ENCODE peak calls at places on chromosomes 12 and 14, in eight cellular contexts. M is choroid plexus epithelial cell, F is bronchial epithelial cell, H is astrocyte of the spinal cord, Y is tibial nerve, X is dorsolateral prefrontal cortex, O is heart left ventricle, P is AG09309. L is an unnamed sample.

GRCh38 chr14:38128640-38129039 is 79.1 kb upstream of the SSTR1 start:
- DNase-seq in P (no peak), H (no peak), X (no peak), Y (no peak), M (no peak), O (no peak), F (no peak), L (no peak)

GRCh38 chr12:15186593-15186992 is 34.6 kb downstream of the RERG start:
- DNase-seq in F (no peak), M (no peak), Y (no peak), H (no peak), O (no peak), X (no peak), P (no peak), L (no peak)

GRCh38 chr12:53695148-53696138 is 19.6 kb upstream of the ATP5MC2 start:
- DNase-seq in O (no peak), P (no peak), F (peak), M (peak), X (no peak), Y (no peak), H (peak), L (no peak)

GRCh38 chr12:82857911-82858533 is 171.3 kb downstream of the TMTC2 start:
- DNase-seq in Y (no peak), H (no peak), F (peak), M (peak), P (no peak), O (no peak), X (no peak), L (no peak)

GRCh38 chr12:101243616-101244015 is 33.6 kb upstream of the SLC5A8 start:
- DNase-seq in P (no peak), H (no peak), F (no peak), O (no peak), Y (no peak), X (no peak), M (no peak), L (no peak)

GRCh38 chr12:109111775-109112491 is 4.5 kb upstream of the ACACB start:
- DNase-seq in H (peak), P (no peak), F (peak), Y (peak), X (peak), M (peak), O (peak), L (peak)

GRCh38 chr14:74392616-74393570 is 33.1 kb downstream of the SYNDIG1L start:
- DNase-seq in Y (no peak), H (no peak), O (no peak), F (no peak), M (no peak), X (no peak), P (no peak), L (no peak)

GRCh38 chr12:131097247-131098177 is 143.8 kb downstream of the ADGRD1 start:
- DNase-seq in F (no peak), Y (no peak), O (peak), H (no peak), P (no peak), X (peak), M (no peak), L (peak)

GRCh38 chr12:119208626-119209061 is 29.9 kb downstream of the HSPB8 start:
- DNase-seq in H (no peak), M (peak), Y (peak), O (peak), P (no peak), F (peak), X (peak), L (peak)

GRCh38 chr14:89801128-89801527 is 153.4 kb downstream of the EFCAB11 start:
- DNase-seq in M (no peak), O (no peak), P (no peak), H (no peak), F (peak), X (no peak), Y (no peak), L (no peak)

GRCh38 chr14:34368115-34368970 is 93.7 kb downstream of the SPTSSA start:
- DNase-seq in H (no peak), X (no peak), M (peak), O (no peak), Y (no peak), F (peak), P (peak), L (no peak)

GRCh38 chr12:64833928-64834327 is 9.5 kb downstream of the TBC1D30 start:
- DNase-seq in H (no peak), F (no peak), X (no peak), M (no peak), P (no peak), Y (no peak), O (no peak), L (no peak)

GRCh38 chr12:237026-237815 is 23.3 kb upstream of the SLC6A12 start:
- DNase-seq in H (no peak), X (no peak), O (peak), M (no peak), Y (no peak), P (no peak), F (no peak), L (no peak)

GRCh38 chr12:78343657-78344056 is 513.0 kb downstream of the NAV3 start:
- DNase-seq in X (no peak), M (no peak), H (no peak), Y (no peak), P (no peak), F (peak), O (no peak), L (no peak)

GRCh38 chr14:65879218-65880009 is 466.9 kb downstream of the FUT8 start:
- DNase-seq in F (peak), X (no peak), P (peak), Y (no peak), O (no peak), H (peak), M (peak), L (no peak)

GRCh38 chr12:123078114-123078465 is 72.8 kb downstream of the PITPNM2 start:
- DNase-seq in Y (no peak), P (no peak), X (peak), M (no peak), O (no peak), F (no peak), H (no peak), L (no peak)

GRCh38 chr12:66275040-66275439 is 27.3 kb upstream of the HELB start:
- DNase-seq in O (no peak), P (no peak), H (no peak), M (no peak), Y (no peak), X (no peak), F (no peak), L (no peak)

GRCh38 chr12:101792046-101792931 is 38.5 kb downstream of the GNPTAB start:
- DNase-seq in Y (no peak), F (peak), H (no peak), O (no peak), M (peak), X (no peak), P (no peak), L (no peak)

GRCh38 chr12:125228519-125229260 is 163.5 kb downstream of the AACS start:
- DNase-seq in O (no peak), P (no peak), H (no peak), M (no peak), X (no peak), Y (no peak), F (no peak), L (no peak)

GRCh38 chr12:5944688-5945070 is 380 bp downstream of the ANO2 start:
- DNase-seq in O (no peak), M (no peak), H (no peak), X (no peak), P (no peak), F (no peak), Y (no peak), L (no peak)

GRCh38 chr12:57869919-57870318 is 23.4 kb upstream of the CTDSP2 start:
- DNase-seq in O (no peak), X (no peak), Y (no peak), F (no peak), P (no peak), H (no peak), M (no peak), L (no peak)

GRCh38 chr12:128798543-128799341 is 25.0 kb downstream of the SLC15A4 start:
- DNase-seq in O (no peak), P (no peak), H (no peak), Y (no peak), X (no peak), M (peak), F (no peak), L (peak)

GRCh38 chr14:59299731-59300130 is 111.3 kb downstream of the DAAM1 start:
- DNase-seq in F (no peak), X (no peak), M (no peak), Y (no peak), P (no peak), H (no peak), O (no peak), L (no peak)

GRCh38 chr14:89325299-89325883 is 91.6 kb downstream of the FOXN3 start:
- DNase-seq in X (no peak), Y (no peak), F (no peak), M (no peak), P (no peak), H (no peak), O (no peak), L (no peak)

GRCh38 chr12:124875803-124876132 is 12.1 kb upstream of the SCARB1 start:
- DNase-seq in Y (no peak), O (no peak), H (no peak), F (no peak), P (no peak), X (no peak), M (no peak), L (no peak)

GRCh38 chr12:102682698-102683289 is 202.4 kb upstream of the IGF1 start:
- DNase-seq in P (no peak), H (no peak), Y (peak), O (no peak), X (no peak), M (no peak), F (no peak), L (no peak)

GRCh38 chr12:16530268-16530865 is 75.6 kb downstream of the LMO3 start:
- DNase-seq in H (no peak), X (no peak), Y (no peak), O (no peak), P (no peak), M (no peak), F (no peak), L (no peak)

GRCh38 chr14:32561520-32561919 is 232.4 kb downstream of the AKAP6 start:
- DNase-seq in X (no peak), F (no peak), M (peak), H (peak), Y (no peak), O (no peak), P (peak), L (no peak)

GRCh38 chr14:89418452-89418851 is 1.4 kb upstream of the FOXN3 start:
- DNase-seq in Y (no peak), O (no peak), P (no peak), H (no peak), X (no peak), F (no peak), M (no peak), L (no peak)

GRCh38 chr12:663293-663871 is at the start of gene NINJ2:
- DNase-seq in P (no peak), F (no peak), M (no peak), O (peak), Y (no peak), H (no peak), X (no peak), L (no peak)

GRCh38 chr12:32390572-32391219 is 8.7 kb upstream of the FGD4 start:
- DNase-seq in M (peak), H (peak), F (peak), Y (no peak), P (no peak), X (no peak), O (peak), L (peak)

GRCh38 chr12:109544955-109545531 is 28.3 kb downstream of the MMAB start:
- DNase-seq in H (no peak), F (peak), P (no peak), M (no peak), Y (no peak), X (no peak), O (no peak), L (no peak)

GRCh38 chr12:68962855-68963455 is 30.0 kb upstream of the CPM start:
- DNase-seq in P (peak), O (no peak), F (peak), X (no peak), H (no peak), Y (no peak), M (peak), L (no peak)

GRCh38 chr12:49335955-49336644 is 888 bp downstream of the C1QL4 start:
- DNase-seq in P (no peak), H (no peak), M (no peak), Y (no peak), X (no peak), O (no peak), F (no peak), L (no peak)

GRCh38 chr12:4441355-4442330 is 4.0 kb downstream of the FGF6 start:
- DNase-seq in O (no peak), Y (no peak), X (no peak), M (peak), F (no peak), P (no peak), H (peak), L (no peak)

GRCh38 chr14:80575763-80576162 is 364.5 kb upstream of the DIO2 start:
- DNase-seq in H (no peak), F (peak), Y (no peak), X (no peak), M (no peak), O (no peak), P (no peak), L (no peak)

GRCh38 chr12:91105807-91106206 is 5.5 kb downstream of the LUM start:
- DNase-seq in H (no peak), X (no peak), F (no peak), Y (no peak), M (no peak), P (no peak), O (no peak), L (no peak)

GRCh38 chr12:91106283-91106682 is 5.0 kb downstream of the LUM start:
- DNase-seq in X (no peak), H (no peak), F (no peak), O (no peak), Y (no peak), M (no peak), P (no peak), L (no peak)

GRCh38 chr12:91108196-91108595 is 3.1 kb downstream of the LUM start:
- DNase-seq in X (no peak), Y (no peak), M (no peak), F (no peak), P (no peak), H (no peak), O (no peak), L (no peak)

GRCh38 chr12:91103101-91103500 is 8.2 kb downstream of the LUM start:
- DNase-seq in O (no peak), F (no peak), X (no peak), H (no peak), M (no peak), Y (no peak), P (no peak), L (no peak)

DNA sequence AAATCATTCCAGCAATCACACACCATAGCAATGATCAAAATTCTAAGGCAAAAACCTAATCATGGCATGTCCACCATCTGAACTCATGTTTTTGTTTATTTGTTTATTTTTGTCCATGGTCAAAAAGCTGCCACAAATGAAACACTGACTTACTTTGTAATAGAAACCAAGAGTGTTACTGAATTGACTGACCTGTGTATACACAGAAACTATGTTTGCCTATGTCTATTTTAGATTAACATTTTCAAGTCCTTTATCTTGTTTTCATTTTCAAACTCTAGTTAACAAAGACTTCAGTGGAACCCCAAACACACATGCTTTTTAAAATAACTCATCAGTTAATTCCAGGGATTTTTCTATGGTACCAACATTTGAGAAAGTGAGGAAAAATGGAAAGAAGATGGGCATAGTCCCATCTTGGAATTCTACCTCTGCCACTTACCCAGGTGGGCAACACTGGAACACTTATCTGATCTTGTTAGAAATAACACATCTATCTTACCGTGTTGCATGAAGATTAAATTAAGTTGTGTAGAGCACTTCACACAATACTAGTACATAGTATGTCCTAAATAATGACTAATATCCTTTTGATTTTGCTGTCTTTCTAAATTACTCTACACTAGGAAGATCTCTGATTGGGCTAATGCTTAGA is 6.4 kb downstream of the LUM start:
- DNase-seq in X (no peak), F (no peak), P (no peak), O (no peak), Y (no peak), H (no peak), M (no peak), L (no peak)
- H3K4me3 ChIP-seq in X (no peak), F (no peak), P (no peak), O (peak), Y (no peak), H (no peak), M (no peak), L (peak)

GRCh38 chr12:104734541-104735075 is 223.5 kb downstream of the SLC41A2 start:
- DNase-seq in O (no peak), H (no peak), P (no peak), M (no peak), X (no peak), Y (no peak), F (no peak), L (no peak)

GRCh38 chr12:104730761-104731160 is 227.3 kb downstream of the SLC41A2 start:
- DNase-seq in M (no peak), P (no peak), X (no peak), F (no peak), O (no peak), H (no peak), Y (no peak), L (no peak)

GRCh38 chr12:104735801-104736200 is 222.3 kb downstream of the SLC41A2 start:
- DNase-seq in X (no peak), H (no peak), F (no peak), Y (no peak), O (no peak), M (no peak), P (no peak), L (no peak)

GRCh38 chr12:104736307-104736706 is 221.8 kb downstream of the SLC41A2 start:
- DNase-seq in H (peak), O (no peak), P (peak), X (no peak), M (peak), Y (no peak), F (no peak), L (no peak)

DNA sequence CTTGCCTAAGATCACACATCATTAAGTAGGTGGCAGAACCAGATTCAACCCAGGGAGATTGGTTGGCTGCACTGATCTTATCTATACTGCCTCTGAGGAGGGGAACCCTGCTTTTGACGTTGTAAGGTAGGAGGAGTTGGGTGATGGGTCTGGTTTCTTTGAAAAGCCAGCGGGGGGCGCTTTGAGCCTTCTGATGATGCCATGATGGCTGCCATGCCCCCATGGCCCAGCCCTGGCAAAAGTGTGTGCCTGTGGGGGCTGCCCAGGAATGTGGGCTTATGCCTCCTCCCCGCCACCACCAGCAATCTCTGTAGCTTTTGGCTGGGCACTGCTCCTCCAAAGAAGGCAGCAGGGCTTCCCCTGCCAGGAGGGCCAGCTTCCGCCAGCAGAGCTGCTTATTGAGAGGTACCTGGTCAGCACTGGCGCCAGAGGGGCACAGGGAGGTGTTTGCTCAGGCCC is 224.3 kb downstream of the SLC41A2 start:
- DNase-seq in X (no peak), P (no peak), F (no peak), H (no peak), M (no peak), Y (no peak), O (no peak), L (peak)
- TF ChIP-seq CTCF in X (peak), P (no peak), F (peak), H (no peak), M (peak), Y (no peak), O (no peak), L (peak)

GRCh38 chr12:10186299-10186698 is 7.5 kb downstream of the TMEM52B start:
- DNase-seq in Y (peak), M (no peak), X (no peak), P (no peak), H (no peak), O (peak), F (no peak), L (peak)

GRCh38 chr12:10189653-10190052 is 10.8 kb downstream of the TMEM52B start:
- DNase-seq in F (no peak), M (peak), P (no peak), O (no peak), H (no peak), X (no peak), Y (no peak), L (no peak)

GRCh38 chr12:10179871-10180270 is 1.0 kb downstream of the TMEM52B start:
- DNase-seq in O (no peak), X (no peak), H (no peak), Y (no peak), M (no peak), F (peak), P (no peak), L (no peak)

GRCh38 chr12:10182662-10183061 is 3.8 kb downstream of the TMEM52B start:
- DNase-seq in P (peak), H (peak), Y (no peak), F (peak), X (no peak), M (peak), O (no peak), L (no peak)

GRCh38 chr12:10184261-10184843 is 5.5 kb downstream of the TMEM52B start:
- DNase-seq in O (no peak), P (no peak), Y (no peak), M (peak), H (peak), F (peak), X (no peak), L (no peak)
- H3K4me3 ChIP-seq in O (no peak), P (no peak), Y (no peak), M (no peak), H (no peak), F (no peak), X (no peak), L (no peak)

GRCh38 chr12:40557980-40558379 is 134.3 kb upstream of the CNTN1 start:
- DNase-seq in M (no peak), Y (no peak), H (no peak), O (no peak), X (no peak), F (no peak), P (no peak), L (no peak)

GRCh38 chr12:40551466-40551865 is 140.8 kb upstream of the CNTN1 start:
- DNase-seq in X (no peak), P (no peak), H (no peak), Y (no peak), O (no peak), M (no peak), F (peak), L (no peak)

GRCh38 chr12:40552868-40553267 is 139.4 kb upstream of the CNTN1 start:
- DNase-seq in O (no peak), X (no peak), F (peak), Y (no peak), M (no peak), H (no peak), P (no peak), L (no peak)
- TF ChIP-seq CTCF in O (no peak), X (no peak), F (no peak), Y (no peak), M (no peak), H (no peak), P (no peak), L (no peak)

GRCh38 chr14:76352639-76353281 is 23.2 kb upstream of the ESRRB start:
- DNase-seq in X (peak), Y (peak), O (peak), F (no peak), H (peak), M (peak), P (no peak), L (peak)
- H3K4me3 ChIP-seq in X (peak), Y (peak), O (peak), F (no peak), H (no peak), M (peak), P (peak), L (peak)

GRCh38 chr14:62117010-62117717 is 354.9 kb downstream of the SNAPC1 start:
- DNase-seq in X (peak), P (peak), Y (peak), M (peak), H (peak), O (peak), F (peak), L (peak)
- TF ChIP-seq CTCF in X (peak), P (peak), Y (peak), M (peak), H (peak), O (peak), F (peak), L (peak)